ENCODE peak calls at places on chromosomes 16 and 17, in eight cellular contexts. X, G, Z, O, W, B, N and E are unnamed samples.

GRCh38 chr16:15960124-15960971 is 10.9 kb downstream of the ABCC1 start:
- DNase-seq in X (no peak), G (no peak), Z (no peak), O (no peak), W (no peak), B (no peak), N (no peak), E (no peak)

GRCh38 chr17:72152392-72152727 is 31.5 kb downstream of the SOX9 start:
- DNase-seq in X (no peak), G (no peak), Z (no peak), O (no peak), W (no peak), B (no peak), N (no peak), E (no peak)

GRCh38 chr16:86026136-86026905 is 127.4 kb downstream of the IRF8 start:
- DNase-seq in X (no peak), G (no peak), Z (no peak), O (no peak), W (no peak), B (peak), N (no peak), E (no peak)

GRCh38 chr16:83397601-83398000 is 410.2 kb upstream of the HSBP1 start:
- DNase-seq in X (no peak), G (no peak), Z (no peak), O (no peak), W (no peak), B (no peak), N (no peak), E (no peak)

GRCh38 chr16:12318661-12319463 is 342.3 kb downstream of the SNX29 start:
- DNase-seq in X (no peak), G (no peak), Z (no peak), O (no peak), W (no peak), B (no peak), N (no peak), E (no peak)

GRCh38 chr16:25978227-25978626 is 286.5 kb downstream of the HS3ST4 start:
- DNase-seq in X (no peak), G (no peak), Z (no peak), O (no peak), W (no peak), B (no peak), N (no peak), E (no peak)

GRCh38 chr16:87731607-87732006 is 34.2 kb downstream of the KLHDC4 start:
- DNase-seq in X (no peak), G (no peak), Z (no peak), O (no peak), W (no peak), B (no peak), N (no peak), E (no peak)

GRCh38 chr16:67901734-67902133 is 8.7 kb downstream of the PSKH1 start:
- DNase-seq in X (no peak), G (no peak), Z (no peak), O (no peak), W (no peak), B (peak), N (no peak), E (no peak)

GRCh38 chr17:61408151-61409041 is 8.8 kb downstream of the TBX2 start:
- DNase-seq in X (no peak), G (no peak), Z (peak), O (no peak), W (no peak), B (no peak), N (peak), E (no peak)

GRCh38 chr16:85316321-85316919 is 204.1 kb upstream of the CIBAR2 start:
- DNase-seq in X (no peak), G (no peak), Z (no peak), O (peak), W (no peak), B (peak), N (peak), E (no peak)

GRCh38 chr16:87692756-87693155 is 73.0 kb downstream of the KLHDC4 start:
- DNase-seq in X (no peak), G (no peak), Z (no peak), O (no peak), W (no peak), B (no peak), N (no peak), E (no peak)

GRCh38 chr17:46776298-46777005 is 42.0 kb downstream of the WNT3 start:
- DNase-seq in X (no peak), G (no peak), Z (no peak), O (no peak), W (no peak), B (no peak), N (no peak), E (no peak)

GRCh38 chr17:75480281-75480680 is 23.8 kb downstream of the TMEM94 start:
- DNase-seq in X (no peak), G (no peak), Z (peak), O (no peak), W (no peak), B (no peak), N (no peak), E (no peak)

GRCh38 chr17:21352981-21353265 is 23.2 kb upstream of the KCNJ12 start:
- DNase-seq in X (no peak), G (no peak), Z (no peak), O (no peak), W (no peak), B (no peak), N (no peak), E (no peak)

GRCh38 chr17:28180449-28180848 is 138.0 kb downstream of the NLK start:
- DNase-seq in X (no peak), G (no peak), Z (no peak), O (peak), W (no peak), B (no peak), N (no peak), E (no peak)

GRCh38 chr16:1101133-1101532 is 5.1 kb upstream of the C1QTNF8 start:
- DNase-seq in X (no peak), G (no peak), Z (no peak), O (no peak), W (no peak), B (no peak), N (no peak), E (no peak)

GRCh38 chr17:80023261-80024205 is 12.1 kb downstream of the TBC1D16 start:
- DNase-seq in X (no peak), G (no peak), Z (no peak), O (no peak), W (no peak), B (no peak), N (no peak), E (no peak)

GRCh38 chr17:57296231-57296630 is 39.9 kb downstream of the MSI2 start:
- DNase-seq in X (no peak), G (no peak), Z (no peak), O (no peak), W (no peak), B (no peak), N (no peak), E (no peak)

GRCh38 chr17:41332239-41332638 is 16.7 kb upstream of the KRTAP17-1 start:
- DNase-seq in X (no peak), G (no peak), Z (no peak), O (no peak), W (no peak), B (no peak), N (no peak), E (no peak)

GRCh38 chr16:11161974-11162373 is 94.0 kb downstream of the SOCS1 start:
- DNase-seq in X (no peak), G (no peak), Z (no peak), O (no peak), W (no peak), B (no peak), N (no peak), E (no peak)

GRCh38 chr17:44967026-44967906 is 837 bp downstream of the C1QL1 start:
- DNase-seq in X (no peak), G (no peak), Z (no peak), O (no peak), W (no peak), B (no peak), N (no peak), E (no peak)

GRCh38 chr17:79218825-79219200 is 144.2 kb downstream of the ENGASE start:
- DNase-seq in X (no peak), G (no peak), Z (no peak), O (no peak), W (no peak), B (no peak), N (no peak), E (no peak)

GRCh38 chr16:49472598-49472997 is 99.0 kb downstream of the C16orf78 start:
- DNase-seq in X (no peak), G (no peak), Z (no peak), O (no peak), W (no peak), B (no peak), N (no peak), E (no peak)

GRCh38 chr16:5024632-5025031 is 9.1 kb downstream of the NAGPA start:
- DNase-seq in X (no peak), G (no peak), Z (no peak), O (peak), W (no peak), B (peak), N (no peak), E (no peak)

GRCh38 chr16:12498077-12498476 is 305.6 kb downstream of the CPPED1 start:
- DNase-seq in X (no peak), G (no peak), Z (no peak), O (no peak), W (no peak), B (no peak), N (no peak), E (no peak)